ENCODE peak calls at places on chromosomes 13 and 19, in nine cellular contexts. One of them, this sample, is unnamed.

GRCh38 chr13:45601680-45602079 is 13.9 kb downstream of the ERICH6B start:
- DNase-seq in esophagus muscularis mucosa: no peak
- DNase-seq in HepG2: no peak
- DNase-seq in suprapubic skin: no peak
- DNase-seq in stomach: no peak
- DNase-seq in transverse colon: no peak
- DNase-seq in upper lobe of left lung: no peak
- DNase-seq in A549: no peak
- DNase-seq in H1: no peak
- DNase-seq in this sample: no peak

GRCh38 chr19:330503-330902 is 14.1 kb downstream of the MIER2 start:
- DNase-seq in esophagus muscularis mucosa: no peak
- DNase-seq in HepG2: no peak
- DNase-seq in suprapubic skin: no peak
- DNase-seq in stomach: no peak
- DNase-seq in transverse colon: no peak
- DNase-seq in upper lobe of left lung: no peak
- DNase-seq in A549: no peak
- DNase-seq in H1: no peak
- DNase-seq in this sample: peak; percentile 9

GRCh38 chr19:19507354-19507753 is 8.0 kb downstream of the TSSK6 start:
- DNase-seq in esophagus muscularis mucosa: no peak
- DNase-seq in HepG2: no peak
- DNase-seq in suprapubic skin: no peak
- DNase-seq in stomach: no peak
- DNase-seq in transverse colon: no peak
- DNase-seq in upper lobe of left lung: no peak
- DNase-seq in A549: no peak
- DNase-seq in H1: no peak
- DNase-seq in this sample: no peak

GRCh38 chr13:95073826-95074345 is 227.4 kb downstream of the ABCC4 start:
- DNase-seq in esophagus muscularis mucosa: no peak
- DNase-seq in HepG2: no peak
- DNase-seq in suprapubic skin: no peak
- DNase-seq in stomach: no peak
- DNase-seq in transverse colon: no peak
- DNase-seq in upper lobe of left lung: no peak
- DNase-seq in A549: no peak
- DNase-seq in H1: no peak
- DNase-seq in this sample: no peak

GRCh38 chr19:34082289-34083077 is 89.8 kb upstream of the LSM14A start:
- DNase-seq in esophagus muscularis mucosa: no peak
- DNase-seq in HepG2: no peak
- DNase-seq in suprapubic skin: no peak
- DNase-seq in stomach: no peak
- DNase-seq in transverse colon: no peak
- DNase-seq in upper lobe of left lung: no peak
- DNase-seq in A549: no peak
- DNase-seq in H1: peak; percentile 21
- DNase-seq in this sample: no peak

GRCh38 chr13:98821372-98822237 is 69.1 kb upstream of the SLC15A1 start:
- DNase-seq in esophagus muscularis mucosa: peak; percentile 89
- DNase-seq in HepG2: peak; percentile 51
- DNase-seq in suprapubic skin: no peak
- DNase-seq in stomach: no peak
- DNase-seq in transverse colon: no peak
- DNase-seq in upper lobe of left lung: no peak
- DNase-seq in A549: no peak
- DNase-seq in H1: no peak
- DNase-seq in this sample: no peak

GRCh38 chr19:1469200-1469935 is 9.6 kb downstream of the C19orf25 start:
- DNase-seq in esophagus muscularis mucosa: no peak
- DNase-seq in HepG2: no peak
- DNase-seq in suprapubic skin: no peak
- DNase-seq in stomach: no peak
- DNase-seq in transverse colon: no peak
- DNase-seq in upper lobe of left lung: no peak
- DNase-seq in A549: no peak
- DNase-seq in H1: no peak
- DNase-seq in this sample: no peak

GRCh38 chr19:12885749-12886706 is 973 bp downstream of the KLF1 start:
- DNase-seq in esophagus muscularis mucosa: no peak
- DNase-seq in HepG2: no peak
- DNase-seq in suprapubic skin: no peak
- DNase-seq in stomach: no peak
- DNase-seq in transverse colon: no peak
- DNase-seq in upper lobe of left lung: no peak
- DNase-seq in A549: no peak
- DNase-seq in H1: no peak
- DNase-seq in this sample: no peak

GRCh38 chr13:46738055-46738454 is 58.9 kb downstream of the ESD start:
- DNase-seq in esophagus muscularis mucosa: no peak
- DNase-seq in HepG2: no peak
- DNase-seq in suprapubic skin: no peak
- DNase-seq in stomach: no peak
- DNase-seq in transverse colon: no peak
- DNase-seq in upper lobe of left lung: no peak
- DNase-seq in A549: no peak
- DNase-seq in H1: no peak
- DNase-seq in this sample: no peak

GRCh38 chr19:751501-752341 is 809 bp downstream of the MISP start:
- DNase-seq in esophagus muscularis mucosa: no peak
- DNase-seq in HepG2: peak; percentile 53
- DNase-seq in suprapubic skin: no peak
- DNase-seq in stomach: peak; percentile 58
- DNase-seq in transverse colon: peak; percentile 91
- DNase-seq in upper lobe of left lung: peak; percentile 61
- DNase-seq in A549: peak; percentile 84
- DNase-seq in H1: no peak
- DNase-seq in this sample: no peak

GRCh38 chr13:33087790-33088189 is 71.6 kb downstream of the KL start:
- DNase-seq in esophagus muscularis mucosa: no peak
- DNase-seq in HepG2: no peak
- DNase-seq in suprapubic skin: no peak
- DNase-seq in stomach: no peak
- DNase-seq in transverse colon: no peak
- DNase-seq in upper lobe of left lung: no peak
- DNase-seq in A549: no peak
- DNase-seq in H1: no peak
- DNase-seq in this sample: no peak

GRCh38 chr13:114282143-114282685 is 813 bp downstream of the UPF3A start:
- DNase-seq in esophagus muscularis mucosa: peak; percentile 93
- DNase-seq in HepG2: peak; percentile 30
- DNase-seq in suprapubic skin: peak; percentile 83
- DNase-seq in stomach: peak; percentile 47
- DNase-seq in transverse colon: peak; percentile 44
- DNase-seq in upper lobe of left lung: peak; percentile 35
- DNase-seq in A549: no peak
- DNase-seq in H1: no peak
- DNase-seq in this sample: peak; percentile 72

GRCh38 chr19:34317311-34317927 is 47.6 kb upstream of the GPI start:
- DNase-seq in esophagus muscularis mucosa: no peak
- DNase-seq in HepG2: no peak
- DNase-seq in suprapubic skin: no peak
- DNase-seq in stomach: no peak
- DNase-seq in transverse colon: peak; percentile 28
- DNase-seq in upper lobe of left lung: no peak
- DNase-seq in A549: no peak
- DNase-seq in H1: no peak
- DNase-seq in this sample: peak; percentile 34

GRCh38 chr13:100550433-100550832 is 38.2 kb downstream of the GGACT start:
- DNase-seq in esophagus muscularis mucosa: no peak
- DNase-seq in HepG2: no peak
- DNase-seq in suprapubic skin: no peak
- DNase-seq in stomach: no peak
- DNase-seq in transverse colon: no peak
- DNase-seq in upper lobe of left lung: no peak
- DNase-seq in A549: no peak
- DNase-seq in H1: no peak
- DNase-seq in this sample: no peak

GRCh38 chr13:65555973-65556372 is 1674.2 kb downstream of the PCDH9 start:
- DNase-seq in esophagus muscularis mucosa: no peak
- DNase-seq in HepG2: no peak
- DNase-seq in suprapubic skin: no peak
- DNase-seq in stomach: no peak
- DNase-seq in transverse colon: no peak
- DNase-seq in upper lobe of left lung: no peak
- DNase-seq in A549: no peak
- DNase-seq in H1: no peak
- DNase-seq in this sample: no peak

GRCh38 chr19:29119582-29119981 is 93.4 kb downstream of the UQCRFS1 start:
- DNase-seq in esophagus muscularis mucosa: no peak
- DNase-seq in HepG2: no peak
- DNase-seq in suprapubic skin: peak; percentile 48
- DNase-seq in stomach: no peak
- DNase-seq in transverse colon: no peak
- DNase-seq in upper lobe of left lung: no peak
- DNase-seq in A549: no peak
- DNase-seq in H1: no peak
- DNase-seq in this sample: no peak

GRCh38 chr13:43933378-43933777 is 53.7 kb downstream of the LACC1 start:
- DNase-seq in esophagus muscularis mucosa: no peak
- DNase-seq in HepG2: no peak
- DNase-seq in suprapubic skin: no peak
- DNase-seq in stomach: no peak
- DNase-seq in transverse colon: no peak
- DNase-seq in upper lobe of left lung: no peak
- DNase-seq in A549: no peak
- DNase-seq in H1: no peak
- DNase-seq in this sample: no peak

GRCh38 chr19:932647-933552 is 7.1 kb downstream of the ARID3A start:
- DNase-seq in esophagus muscularis mucosa: no peak
- DNase-seq in HepG2: no peak
- DNase-seq in suprapubic skin: no peak
- DNase-seq in stomach: peak; percentile 71
- DNase-seq in transverse colon: peak; percentile 75
- DNase-seq in upper lobe of left lung: peak; percentile 54
- DNase-seq in A549: no peak
- DNase-seq in H1: no peak
- DNase-seq in this sample: peak; percentile 94

GRCh38 chr13:94198666-94199065 is 280.8 kb downstream of the DCT start:
- DNase-seq in esophagus muscularis mucosa: no peak
- DNase-seq in HepG2: no peak
- DNase-seq in suprapubic skin: no peak
- DNase-seq in stomach: no peak
- DNase-seq in transverse colon: no peak
- DNase-seq in upper lobe of left lung: no peak
- DNase-seq in A549: no peak
- DNase-seq in H1: no peak
- DNase-seq in this sample: no peak

GRCh38 chr19:33818426-33818825 is 21.8 kb downstream of the KCTD15 start:
- DNase-seq in esophagus muscularis mucosa: no peak
- DNase-seq in HepG2: no peak
- DNase-seq in suprapubic skin: peak; percentile 71
- DNase-seq in stomach: peak; percentile 8
- DNase-seq in transverse colon: no peak
- DNase-seq in upper lobe of left lung: no peak
- DNase-seq in A549: no peak
- DNase-seq in H1: no peak
- DNase-seq in this sample: no peak

GRCh38 chr13:106105153-106105552 is 430.3 kb downstream of the EFNB2 start:
- DNase-seq in esophagus muscularis mucosa: no peak
- DNase-seq in HepG2: no peak
- DNase-seq in suprapubic skin: no peak
- DNase-seq in stomach: no peak
- DNase-seq in transverse colon: no peak
- DNase-seq in upper lobe of left lung: no peak
- DNase-seq in A549: no peak
- DNase-seq in H1: no peak
- DNase-seq in this sample: no peak

GRCh38 chr19:15292847-15293582 is 39.3 kb downstream of the BRD4 start:
- DNase-seq in esophagus muscularis mucosa: no peak
- DNase-seq in HepG2: no peak
- DNase-seq in suprapubic skin: no peak
- DNase-seq in stomach: no peak
- DNase-seq in transverse colon: no peak
- DNase-seq in upper lobe of left lung: no peak
- DNase-seq in A549: no peak
- DNase-seq in H1: no peak
- DNase-seq in this sample: no peak

GRCh38 chr19:11986754-11987153 is 21.9 kb downstream of the ZNF763 start:
- DNase-seq in esophagus muscularis mucosa: no peak
- DNase-seq in HepG2: no peak
- DNase-seq in suprapubic skin: no peak
- DNase-seq in stomach: no peak
- DNase-seq in transverse colon: no peak
- DNase-seq in upper lobe of left lung: no peak
- DNase-seq in A549: no peak
- DNase-seq in H1: no peak
- DNase-seq in this sample: no peak

GRCh38 chr19:39407644-39408391 is 1.2 kb downstream of the ZFP36 start:
- DNase-seq in esophagus muscularis mucosa: no peak
- DNase-seq in HepG2: no peak
- DNase-seq in suprapubic skin: peak; percentile 88
- DNase-seq in stomach: peak; percentile 76
- DNase-seq in transverse colon: peak; percentile 82
- DNase-seq in upper lobe of left lung: peak; percentile 59
- DNase-seq in A549: no peak
- DNase-seq in H1: no peak
- DNase-seq in this sample: peak; percentile 84
- TF ChIP-seq EP300 in esophagus muscularis mucosa: no peak
- TF ChIP-seq EP300 in HepG2: no peak
- TF ChIP-seq EP300 in suprapubic skin: no peak
- TF ChIP-seq EP300 in stomach: no peak
- TF ChIP-seq EP300 in transverse colon: no peak
- TF ChIP-seq EP300 in upper lobe of left lung: no peak
- TF ChIP-seq EP300 in A549: no peak
- TF ChIP-seq EP300 in H1: no peak
- TF ChIP-seq EP300 in this sample: no peak

GRCh38 chr19:42224940-42225717 is 5.0 kb downstream of the ZNF526 start:
- DNase-seq in esophagus muscularis mucosa: no peak
- DNase-seq in HepG2: no peak
- DNase-seq in suprapubic skin: no peak
- DNase-seq in stomach: no peak
- DNase-seq in transverse colon: no peak
- DNase-seq in upper lobe of left lung: no peak
- DNase-seq in A549: no peak
- DNase-seq in H1: no peak
- DNase-seq in this sample: no peak
- TF ChIP-seq EP300 in esophagus muscularis mucosa: no peak
- TF ChIP-seq EP300 in HepG2: no peak
- TF ChIP-seq EP300 in suprapubic skin: no peak
- TF ChIP-seq EP300 in stomach: no peak
- TF ChIP-seq EP300 in transverse colon: no peak
- TF ChIP-seq EP300 in upper lobe of left lung: no peak
- TF ChIP-seq EP300 in A549: no peak
- TF ChIP-seq EP300 in H1: no peak
- TF ChIP-seq EP300 in this sample: no peak

GRCh38 chr19:30445385-30445784 is 73.2 kb downstream of the ZNF536 start:
- DNase-seq in esophagus muscularis mucosa: no peak
- DNase-seq in HepG2: no peak
- DNase-seq in suprapubic skin: no peak
- DNase-seq in stomach: no peak
- DNase-seq in transverse colon: no peak
- DNase-seq in upper lobe of left lung: no peak
- DNase-seq in A549: no peak
- DNase-seq in H1: no peak
- DNase-seq in this sample: no peak
- TF ChIP-seq EP300 in esophagus muscularis mucosa: no peak
- TF ChIP-seq EP300 in HepG2: no peak
- TF ChIP-seq EP300 in suprapubic skin: no peak
- TF ChIP-seq EP300 in stomach: no peak
- TF ChIP-seq EP300 in transverse colon: no peak
- TF ChIP-seq EP300 in upper lobe of left lung: no peak
- TF ChIP-seq EP300 in A549: no peak
- TF ChIP-seq EP300 in H1: no peak
- TF ChIP-seq EP300 in this sample: no peak

GRCh38 chr19:36008336-36008978 is at the start of gene SYNE4:
- DNase-seq in esophagus muscularis mucosa: no peak
- DNase-seq in HepG2: peak; percentile 77
- DNase-seq in suprapubic skin: no peak
- DNase-seq in stomach: peak; percentile 78
- DNase-seq in transverse colon: peak; percentile 76
- DNase-seq in upper lobe of left lung: peak; percentile 86
- DNase-seq in A549: no peak
- DNase-seq in H1: no peak
- DNase-seq in this sample: peak; percentile 72
- TF ChIP-seq EP300 in esophagus muscularis mucosa: no peak
- TF ChIP-seq EP300 in HepG2: no peak
- TF ChIP-seq EP300 in suprapubic skin: no peak
- TF ChIP-seq EP300 in stomach: no peak
- TF ChIP-seq EP300 in transverse colon: no peak
- TF ChIP-seq EP300 in upper lobe of left lung: no peak
- TF ChIP-seq EP300 in A549: no peak
- TF ChIP-seq EP300 in H1: no peak
- TF ChIP-seq EP300 in this sample: no peak

This sample was measured in sigmoid colon.